ENCODE peak calls at places on chromosomes 11 and 22, in eight cellular contexts. One of them, this sample, is unnamed.

GRCh38 chr11:80054582-80055165 is 613.8 kb upstream of the TENM4 start:
- DNase-seq in sigmoid colon: no peak
- DNase-seq in transverse colon: peak
- DNase-seq in K562: no peak
- DNase-seq in esophagus muscularis mucosa: no peak
- DNase-seq in stomach: no peak
- DNase-seq in upper lobe of left lung: no peak
- DNase-seq in GM12878: no peak
- DNase-seq in this sample: no peak

GRCh38 chr11:108958446-108959123 is 293.7 kb downstream of the DDX10 start:
- DNase-seq in sigmoid colon: no peak
- DNase-seq in transverse colon: no peak
- DNase-seq in K562: peak
- DNase-seq in esophagus muscularis mucosa: no peak
- DNase-seq in stomach: no peak
- DNase-seq in upper lobe of left lung: no peak
- DNase-seq in GM12878: no peak
- DNase-seq in this sample: no peak

GRCh38 chr11:129141748-129142475 is 50.2 kb downstream of the ARHGAP32 start:
- DNase-seq in sigmoid colon: no peak
- DNase-seq in transverse colon: no peak
- DNase-seq in K562: no peak
- DNase-seq in esophagus muscularis mucosa: no peak
- DNase-seq in stomach: no peak
- DNase-seq in upper lobe of left lung: no peak
- DNase-seq in GM12878: no peak
- DNase-seq in this sample: no peak

GRCh38 chr11:93082900-93083299 is 113.4 kb downstream of the MTNR1B start:
- DNase-seq in sigmoid colon: no peak
- DNase-seq in transverse colon: no peak
- DNase-seq in K562: no peak
- DNase-seq in esophagus muscularis mucosa: peak
- DNase-seq in stomach: no peak
- DNase-seq in upper lobe of left lung: no peak
- DNase-seq in GM12878: no peak
- DNase-seq in this sample: no peak

GRCh38 chr22:19079691-19080090 is 42.5 kb downstream of the DGCR2 start:
- DNase-seq in sigmoid colon: no peak
- DNase-seq in transverse colon: no peak
- DNase-seq in K562: no peak
- DNase-seq in esophagus muscularis mucosa: no peak
- DNase-seq in stomach: no peak
- DNase-seq in upper lobe of left lung: no peak
- DNase-seq in GM12878: no peak
- DNase-seq in this sample: no peak

GRCh38 chr11:7571640-7572000 is 57.8 kb downstream of the PPFIBP2 start:
- DNase-seq in sigmoid colon: peak
- DNase-seq in transverse colon: peak
- DNase-seq in K562: peak
- DNase-seq in esophagus muscularis mucosa: no peak
- DNase-seq in stomach: peak
- DNase-seq in upper lobe of left lung: peak
- DNase-seq in GM12878: no peak
- DNase-seq in this sample: no peak

GRCh38 chr11:33132510-33132909 is 28.8 kb downstream of the CSTF3 start:
- DNase-seq in sigmoid colon: no peak
- DNase-seq in transverse colon: no peak
- DNase-seq in K562: no peak
- DNase-seq in esophagus muscularis mucosa: no peak
- DNase-seq in stomach: no peak
- DNase-seq in upper lobe of left lung: no peak
- DNase-seq in GM12878: no peak
- DNase-seq in this sample: no peak

GRCh38 chr11:61855939-61856730 is 28.0 kb downstream of the FADS2 start:
- DNase-seq in sigmoid colon: no peak
- DNase-seq in transverse colon: no peak
- DNase-seq in K562: no peak
- DNase-seq in esophagus muscularis mucosa: no peak
- DNase-seq in stomach: no peak
- DNase-seq in upper lobe of left lung: no peak
- DNase-seq in GM12878: no peak
- DNase-seq in this sample: no peak

GRCh38 chr11:133889188-133889587 is 43.9 kb upstream of the SPATA19 start:
- DNase-seq in sigmoid colon: no peak
- DNase-seq in transverse colon: no peak
- DNase-seq in K562: no peak
- DNase-seq in esophagus muscularis mucosa: no peak
- DNase-seq in stomach: no peak
- DNase-seq in upper lobe of left lung: no peak
- DNase-seq in GM12878: no peak
- DNase-seq in this sample: no peak

GRCh38 chr11:86440305-86440716 is 65.6 kb downstream of the CCDC81 start:
- DNase-seq in sigmoid colon: peak
- DNase-seq in transverse colon: no peak
- DNase-seq in K562: no peak
- DNase-seq in esophagus muscularis mucosa: no peak
- DNase-seq in stomach: no peak
- DNase-seq in upper lobe of left lung: no peak
- DNase-seq in GM12878: no peak
- DNase-seq in this sample: no peak

GRCh38 chr11:42239102-42239501 is 779.6 kb upstream of the LRRC4C start:
- DNase-seq in sigmoid colon: peak
- DNase-seq in transverse colon: no peak
- DNase-seq in K562: no peak
- DNase-seq in esophagus muscularis mucosa: no peak
- DNase-seq in stomach: no peak
- DNase-seq in upper lobe of left lung: no peak
- DNase-seq in GM12878: no peak
- DNase-seq in this sample: no peak

GRCh38 chr11:31651208-31651607 is 141.6 kb downstream of the ELP4 start:
- DNase-seq in sigmoid colon: no peak
- DNase-seq in transverse colon: no peak
- DNase-seq in K562: no peak
- DNase-seq in esophagus muscularis mucosa: no peak
- DNase-seq in stomach: no peak
- DNase-seq in upper lobe of left lung: no peak
- DNase-seq in GM12878: no peak
- DNase-seq in this sample: no peak

GRCh38 chr11:76795936-76796441 is 12.8 kb downstream of the TSKU start:
- DNase-seq in sigmoid colon: peak
- DNase-seq in transverse colon: no peak
- DNase-seq in K562: no peak
- DNase-seq in esophagus muscularis mucosa: no peak
- DNase-seq in stomach: no peak
- DNase-seq in upper lobe of left lung: peak
- DNase-seq in GM12878: no peak
- DNase-seq in this sample: peak

GRCh38 chr11:85945296-85945695 is 90.1 kb downstream of the CCDC83 start:
- DNase-seq in sigmoid colon: no peak
- DNase-seq in transverse colon: no peak
- DNase-seq in K562: no peak
- DNase-seq in esophagus muscularis mucosa: no peak
- DNase-seq in stomach: no peak
- DNase-seq in upper lobe of left lung: no peak
- DNase-seq in GM12878: no peak
- DNase-seq in this sample: no peak

GRCh38 chr11:10414659-10415058 is 40.4 kb upstream of the AMPD3 start:
- DNase-seq in sigmoid colon: peak
- DNase-seq in transverse colon: peak
- DNase-seq in K562: peak
- DNase-seq in esophagus muscularis mucosa: peak
- DNase-seq in stomach: no peak
- DNase-seq in upper lobe of left lung: peak
- DNase-seq in GM12878: no peak
- DNase-seq in this sample: no peak

GRCh38 chr11:23539556-23539955 is 679.3 kb upstream of the CCDC179 start:
- DNase-seq in sigmoid colon: no peak
- DNase-seq in transverse colon: no peak
- DNase-seq in K562: no peak
- DNase-seq in esophagus muscularis mucosa: no peak
- DNase-seq in stomach: no peak
- DNase-seq in upper lobe of left lung: no peak
- DNase-seq in GM12878: no peak
- DNase-seq in this sample: no peak

GRCh38 chr22:36237462-36238347 is 1.6 kb downstream of the APOL2 start:
- DNase-seq in sigmoid colon: no peak
- DNase-seq in transverse colon: peak
- DNase-seq in K562: no peak
- DNase-seq in esophagus muscularis mucosa: no peak
- DNase-seq in stomach: no peak
- DNase-seq in upper lobe of left lung: no peak
- DNase-seq in GM12878: no peak
- DNase-seq in this sample: no peak

GRCh38 chr11:85815186-85815911 is 4.4 kb upstream of the SYTL2 start:
- DNase-seq in sigmoid colon: no peak
- DNase-seq in transverse colon: no peak
- DNase-seq in K562: no peak
- DNase-seq in esophagus muscularis mucosa: no peak
- DNase-seq in stomach: no peak
- DNase-seq in upper lobe of left lung: no peak
- DNase-seq in GM12878: no peak
- DNase-seq in this sample: no peak

GRCh38 chr22:26912985-26913384 is 255.6 kb downstream of the MIAT start:
- DNase-seq in sigmoid colon: no peak
- DNase-seq in transverse colon: no peak
- DNase-seq in K562: no peak
- DNase-seq in esophagus muscularis mucosa: no peak
- DNase-seq in stomach: no peak
- DNase-seq in upper lobe of left lung: no peak
- DNase-seq in GM12878: no peak
- DNase-seq in this sample: no peak

GRCh38 chr11:24198458-24198857 is 298.4 kb upstream of the LUZP2 start:
- DNase-seq in sigmoid colon: no peak
- DNase-seq in transverse colon: no peak
- DNase-seq in K562: peak
- DNase-seq in esophagus muscularis mucosa: no peak
- DNase-seq in stomach: no peak
- DNase-seq in upper lobe of left lung: no peak
- DNase-seq in GM12878: no peak
- DNase-seq in this sample: no peak

GRCh38 chr22:25067851-25068421 is 115.4 kb downstream of the KIAA1671 start:
- DNase-seq in sigmoid colon: no peak
- DNase-seq in transverse colon: peak
- DNase-seq in K562: no peak
- DNase-seq in esophagus muscularis mucosa: no peak
- DNase-seq in stomach: no peak
- DNase-seq in upper lobe of left lung: no peak
- DNase-seq in GM12878: no peak
- DNase-seq in this sample: no peak

GRCh38 chr11:114354076-114354475 is 46.2 kb downstream of the C11orf71 start:
- DNase-seq in sigmoid colon: no peak
- DNase-seq in transverse colon: no peak
- DNase-seq in K562: no peak
- DNase-seq in esophagus muscularis mucosa: no peak
- DNase-seq in stomach: no peak
- DNase-seq in upper lobe of left lung: no peak
- DNase-seq in GM12878: no peak
- DNase-seq in this sample: no peak
- TF ChIP-seq POLR2AphosphoS5 in sigmoid colon: no peak
- TF ChIP-seq POLR2AphosphoS5 in transverse colon: no peak
- TF ChIP-seq POLR2AphosphoS5 in K562: no peak
- TF ChIP-seq POLR2AphosphoS5 in esophagus muscularis mucosa: no peak
- TF ChIP-seq POLR2AphosphoS5 in stomach: no peak
- TF ChIP-seq POLR2AphosphoS5 in upper lobe of left lung: no peak
- TF ChIP-seq POLR2AphosphoS5 in GM12878: no peak
- TF ChIP-seq POLR2AphosphoS5 in this sample: no peak

DNA sequence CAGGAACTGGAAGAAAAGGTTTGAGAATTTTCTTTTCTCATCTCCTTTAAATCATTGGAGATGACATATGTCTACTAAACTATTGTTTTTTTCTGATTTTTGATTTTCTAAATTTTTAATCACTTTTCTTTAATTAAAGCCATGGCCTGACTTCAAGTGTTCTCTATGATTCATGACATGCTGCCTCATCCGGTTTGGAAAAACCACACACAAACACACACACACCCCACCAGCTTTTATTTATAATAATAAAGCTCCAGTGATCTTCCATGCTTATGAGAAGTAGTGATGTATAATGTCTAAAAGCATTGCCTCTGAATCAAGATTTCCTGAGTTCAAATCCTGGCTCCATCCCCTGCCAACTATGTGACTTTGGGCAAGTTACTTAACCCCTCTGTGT is 179.2 kb downstream of the SPON1 start:
- DNase-seq in sigmoid colon: no peak
- DNase-seq in transverse colon: no peak
- DNase-seq in K562: no peak
- DNase-seq in esophagus muscularis mucosa: no peak
- DNase-seq in stomach: no peak
- DNase-seq in upper lobe of left lung: no peak
- DNase-seq in GM12878: no peak
- DNase-seq in this sample: no peak
- TF ChIP-seq EP300 in sigmoid colon: no peak
- TF ChIP-seq EP300 in transverse colon: no peak
- TF ChIP-seq EP300 in K562: no peak
- TF ChIP-seq EP300 in esophagus muscularis mucosa: no peak
- TF ChIP-seq EP300 in stomach: no peak
- TF ChIP-seq EP300 in upper lobe of left lung: no peak
- TF ChIP-seq EP300 in GM12878: no peak
- TF ChIP-seq EP300 in this sample: no peak

GRCh38 chr11:11977206-11977938 is 31.1 kb downstream of the DKK3 start:
- DNase-seq in sigmoid colon: peak
- DNase-seq in transverse colon: peak
- DNase-seq in K562: no peak
- DNase-seq in esophagus muscularis mucosa: no peak
- DNase-seq in stomach: peak
- DNase-seq in upper lobe of left lung: peak
- DNase-seq in GM12878: no peak
- DNase-seq in this sample: no peak
- TF ChIP-seq POLR2AphosphoS5 in sigmoid colon: peak
- TF ChIP-seq POLR2AphosphoS5 in transverse colon: no peak
- TF ChIP-seq POLR2AphosphoS5 in K562: no peak
- TF ChIP-seq POLR2AphosphoS5 in esophagus muscularis mucosa: peak
- TF ChIP-seq POLR2AphosphoS5 in stomach: no peak
- TF ChIP-seq POLR2AphosphoS5 in upper lobe of left lung: peak
- TF ChIP-seq POLR2AphosphoS5 in GM12878: no peak
- TF ChIP-seq POLR2AphosphoS5 in this sample: no peak

DNA sequence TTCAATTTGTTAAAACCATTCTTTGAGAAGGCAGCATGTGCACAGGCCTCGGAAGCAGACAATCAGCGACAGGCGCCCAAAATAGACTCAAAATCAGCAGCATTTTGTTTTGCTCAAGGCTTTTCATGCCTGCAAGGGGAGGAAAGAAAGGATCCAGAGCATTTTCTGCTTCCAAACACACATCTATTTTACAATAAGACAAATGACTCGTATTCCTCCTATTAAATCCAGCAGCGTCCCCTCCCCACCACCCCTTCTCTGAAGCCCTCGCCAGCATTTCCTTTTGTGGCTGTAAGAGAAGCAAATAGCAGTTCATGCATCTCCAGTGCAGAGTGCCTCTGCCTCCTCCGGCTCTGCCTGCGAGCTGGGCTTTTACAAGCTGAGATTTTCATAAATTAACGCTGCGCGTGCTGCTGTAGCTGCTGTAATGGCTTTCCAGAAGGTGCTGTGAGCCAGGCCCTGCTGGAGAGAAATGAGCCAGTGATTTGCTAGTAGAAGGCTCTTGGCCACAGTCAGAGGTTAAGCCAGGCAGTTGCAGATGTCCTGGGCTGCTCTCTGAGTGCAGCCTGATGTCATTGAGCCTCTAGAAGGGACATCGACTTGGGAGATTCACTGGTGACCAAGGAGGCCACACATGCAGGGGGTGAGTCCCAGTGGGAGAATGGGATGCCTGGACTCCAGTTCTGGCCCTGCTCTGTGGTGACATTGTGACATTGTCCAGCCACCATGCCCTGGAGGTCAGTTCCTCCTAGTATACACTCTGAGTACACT is 134.6 kb upstream of the NAV2 start:
- DNase-seq in sigmoid colon: peak
- DNase-seq in transverse colon: peak
- DNase-seq in K562: no peak
- DNase-seq in esophagus muscularis mucosa: no peak
- DNase-seq in stomach: no peak
- DNase-seq in upper lobe of left lung: no peak
- DNase-seq in GM12878: no peak
- DNase-seq in this sample: no peak
- TF ChIP-seq EP300 in sigmoid colon: no peak
- TF ChIP-seq EP300 in transverse colon: peak
- TF ChIP-seq EP300 in K562: no peak
- TF ChIP-seq EP300 in esophagus muscularis mucosa: no peak
- TF ChIP-seq EP300 in stomach: no peak
- TF ChIP-seq EP300 in upper lobe of left lung: no peak
- TF ChIP-seq EP300 in GM12878: no peak
- TF ChIP-seq EP300 in this sample: no peak

This sample was measured in suprapubic skin.